ENCODE peak calls at places on chromosomes 7 and 10, in six cellular contexts. G is colonic mucosa, C is neural progenitor cell, D is GM23248, N is fibroblast of lung, J is H9. E is an unnamed sample.

GRCh38 chr7:156834462-156834861 is 58.5 kb downstream of the LMBR1 start:
- DNase-seq in C (no peak), J (no peak), N (no peak), G (no peak), D (no peak), E (no peak)

GRCh38 chr10:130637271-130637670 is 501.1 kb downstream of the GLRX3 start:
- DNase-seq in D (no peak), J (no peak), N (no peak), C (no peak), G (no peak), E (no peak)

GRCh38 chr7:101216860-101217387 is 457 bp downstream of the PLOD3 start:
- DNase-seq in N (peak; percentile 34), C (peak; percentile 59), G (no peak), D (no peak), J (no peak), E (no peak)

GRCh38 chr7:92359801-92360200 is 87.5 kb upstream of the GATAD1 start:
- DNase-seq in N (no peak), D (peak; percentile 18), J (no peak), G (no peak), C (no peak), E (no peak)

GRCh38 chr10:56269181-56269580 is 91.9 kb downstream of the ZWINT start:
- DNase-seq in D (no peak), N (no peak), C (no peak), J (no peak), G (no peak), E (no peak)

GRCh38 chr7:138226001-138226476 is 149.8 kb downstream of the AKR1D1 start:
- DNase-seq in J (no peak), C (no peak), N (peak; percentile 10), G (peak; percentile 20), D (peak; percentile 11), E (no peak)

GRCh38 chr7:126541416-126541815 is 711.3 kb downstream of the GRM8 start:
- DNase-seq in N (no peak), J (no peak), G (no peak), C (no peak), D (no peak), E (no peak)

GRCh38 chr10:7301039-7301768 is 109.6 kb downstream of the SFMBT2 start:
- DNase-seq in D (no peak), G (no peak), C (peak; percentile 47), N (peak; percentile 38), J (peak; percentile 69), E (no peak)

GRCh38 chr7:139091677-139091996 is 17.9 kb downstream of the ZC3HAV1 start:
- DNase-seq in J (no peak), D (no peak), G (no peak), C (no peak), N (no peak), E (no peak)

GRCh38 chr7:151102991-151103390 is 16.7 kb downstream of the AGAP3 start:
- DNase-seq in G (no peak), D (no peak), N (no peak), C (no peak), J (no peak), E (no peak)

GRCh38 chr10:126570631-126571170 is 99.8 kb downstream of the C10orf90 start:
- DNase-seq in N (no peak), G (no peak), J (no peak), D (peak; percentile 67), C (no peak), E (no peak)

GRCh38 chr7:73829921-73830617 is 727 bp upstream of the CLDN4 start:
- DNase-seq in C (no peak), N (no peak), G (peak; percentile 88), D (no peak), J (no peak), E (no peak)

GRCh38 chr7:51019231-51019844 is 236.6 kb upstream of the GRB10 start:
- DNase-seq in C (no peak), J (no peak), N (peak; percentile 67), D (peak; percentile 62), G (no peak), E (no peak)

GRCh38 chr10:72075184-72076115 is 12.9 kb downstream of the SPOCK2 start:
- DNase-seq in C (no peak), G (no peak), J (no peak), N (no peak), D (no peak), E (no peak)

GRCh38 chr7:135653285-135654080 is 8.8 kb upstream of the STMP1 start:
- DNase-seq in N (no peak), D (no peak), C (no peak), G (no peak), J (no peak), E (peak; percentile 80)

GRCh38 chr10:124987788-124988187 is 45.9 kb downstream of the ZRANB1 start:
- DNase-seq in J (no peak), D (no peak), N (no peak), C (no peak), G (no peak), E (no peak)

GRCh38 chr7:121697731-121698396 is 175.1 kb upstream of the PTPRZ1 start:
- DNase-seq in G (no peak), D (no peak), N (no peak), C (no peak), J (no peak), E (no peak)

DNA sequence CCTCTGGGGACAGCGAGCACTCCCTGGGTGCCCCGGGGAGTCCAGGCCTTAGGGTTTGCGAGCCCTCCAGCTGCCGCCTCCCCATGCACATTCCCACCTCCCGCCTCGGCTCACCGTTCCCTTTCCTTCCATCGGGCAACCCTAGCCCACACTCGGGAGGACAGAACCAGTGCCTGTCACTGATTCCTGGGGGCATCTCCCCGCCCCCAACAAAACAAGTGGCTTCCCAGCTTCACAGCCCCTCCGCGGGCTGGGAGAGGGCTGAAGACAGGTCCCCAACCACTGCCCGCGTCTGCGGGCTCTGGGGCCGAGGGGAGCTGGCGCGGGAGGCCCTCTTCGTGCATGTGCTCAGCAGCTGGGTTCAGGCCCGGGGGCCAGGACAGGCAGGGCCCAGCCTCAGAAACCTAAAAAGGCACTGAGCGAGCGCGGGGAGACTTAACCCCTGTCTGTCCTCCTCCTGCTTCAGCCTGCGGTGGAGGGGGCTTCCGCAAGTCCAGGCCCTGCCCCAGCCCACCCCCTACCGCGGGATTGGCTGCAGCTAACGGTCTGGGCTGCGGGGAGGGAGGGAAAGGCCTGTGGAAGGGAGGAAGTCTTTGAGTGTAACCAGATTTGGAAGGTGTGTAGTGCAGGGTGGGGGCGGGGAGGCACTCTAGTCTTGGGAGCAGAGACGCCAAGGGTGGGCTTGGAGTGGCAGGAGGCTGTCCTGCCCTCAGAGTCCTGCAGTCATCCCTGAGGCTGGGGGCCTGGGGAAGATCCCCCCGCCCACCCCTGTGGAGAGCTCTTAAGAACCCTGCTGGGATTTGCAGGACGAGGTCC is 1.2 kb downstream of the FLNC start:
- DNase-seq in J (peak; percentile 73), C (peak; percentile 75), G (no peak), D (peak; percentile 68), N (peak; percentile 74), E (peak; percentile 70)
- H3K9ac ChIP-seq in J (no peak overlapping the region), C (no peak overlapping the region), G (no peak overlapping the region), D (peak overlapping the region; percentile 92), N (peak overlapping the region; percentile 85), E (no peak overlapping the region)

GRCh38 chr10:119336599-119336998 is 129.2 kb downstream of the GRK5 start:
- DNase-seq in G (no peak), N (no peak), D (no peak), C (no peak), J (no peak), E (no peak)
- H3K27ac ChIP-seq in G (no peak overlapping the region), N (peak overlapping the region; percentile 64), D (no peak overlapping the region), C (no peak overlapping the region), J (no peak overlapping the region), E (no peak overlapping the region)

DNA sequence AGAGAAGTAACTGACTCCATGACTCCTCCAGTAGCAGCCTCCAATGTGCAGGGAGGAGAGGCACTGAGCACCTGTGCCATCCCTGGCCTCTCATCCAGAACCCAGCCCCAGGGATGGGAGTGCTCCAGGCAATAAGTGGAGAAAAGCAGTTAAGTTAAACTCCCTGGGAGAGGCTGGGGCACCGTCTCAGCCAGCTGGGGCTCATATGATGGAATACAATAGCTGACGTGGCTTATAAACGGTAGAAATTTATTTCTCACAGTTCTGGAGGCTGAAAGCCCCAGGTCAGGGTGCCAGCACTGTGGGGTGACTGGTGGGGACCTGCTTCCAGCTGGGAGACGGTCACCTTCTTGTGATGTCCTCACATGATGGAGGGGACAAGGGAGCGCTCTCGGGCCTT is 94.7 kb downstream of the RAMP3 start:
- DNase-seq in G (no peak), N (no peak), C (no peak), D (no peak), J (no peak), E (no peak)
- H3K9ac ChIP-seq in G (no peak overlapping the region), N (no peak overlapping the region), C (no peak overlapping the region), D (no peak overlapping the region), J (no peak overlapping the region), E (no peak overlapping the region)

DNA sequence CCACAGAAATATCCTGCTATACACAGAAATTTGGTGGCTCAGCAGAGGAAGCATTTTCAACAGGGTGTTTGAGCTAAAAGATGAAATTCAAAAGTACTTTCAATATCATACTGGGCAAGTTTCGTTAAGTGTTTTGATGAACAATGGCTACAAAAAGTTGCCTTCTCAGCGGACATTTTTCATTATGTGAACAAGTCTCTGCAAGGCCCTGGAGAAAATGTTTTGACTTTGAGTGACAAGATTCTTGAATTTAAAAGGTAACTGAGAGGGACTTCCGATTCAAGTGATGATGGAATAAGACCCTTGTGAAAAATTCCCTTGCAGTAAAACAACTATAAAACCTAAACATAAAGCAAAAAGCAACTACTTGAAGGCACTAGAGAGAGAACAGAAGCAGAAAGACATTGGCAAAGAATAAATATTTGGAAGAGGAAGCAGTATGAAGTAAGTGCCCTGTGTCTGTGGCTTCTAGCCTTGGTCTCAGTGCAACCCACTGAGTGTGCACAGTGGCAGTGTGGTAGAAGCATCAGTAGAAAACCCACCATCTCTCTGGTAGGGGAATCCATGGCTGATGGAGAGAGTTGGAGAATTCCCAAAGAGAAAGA is 62.5 kb upstream of the NAMPT start:
- DNase-seq in C (no peak), D (no peak), G (no peak), N (no peak), J (no peak), E (no peak)
- H3K27ac ChIP-seq in C (no peak overlapping the region), D (peak overlapping the region; percentile 40), G (no peak overlapping the region), N (no peak overlapping the region), J (no peak overlapping the region), E (no peak overlapping the region)

GRCh38 chr10:23403719-23404118 is 35.2 kb upstream of the OTUD1 start:
- DNase-seq in J (no peak), G (no peak), C (no peak), D (no peak), N (no peak), E (no peak)

GRCh38 chr10:23403278-23403677 is 35.6 kb upstream of the OTUD1 start:
- DNase-seq in N (no peak), J (no peak), G (no peak), D (no peak), C (no peak), E (no peak)

GRCh38 chr10:23396695-23397094 is 42.2 kb upstream of the OTUD1 start:
- DNase-seq in C (no peak), G (no peak), N (no peak), D (no peak), J (no peak), E (no peak)

GRCh38 chr10:23402856-23403255 is 36.0 kb upstream of the OTUD1 start:
- DNase-seq in N (no peak), C (no peak), D (no peak), G (no peak), J (no peak), E (no peak)

GRCh38 chr10:23399701-23400144 is 39.2 kb upstream of the OTUD1 start:
- DNase-seq in G (no peak), C (no peak), J (no peak), N (peak; percentile 91), D (peak; percentile 95), E (no peak)
- H3K9ac ChIP-seq in G (no peak overlapping the region), C (no peak overlapping the region), J (no peak overlapping the region), N (no peak overlapping the region), D (no peak overlapping the region), E (no peak overlapping the region)

E was measured in kidney.